ENCODE peak calls at places on chromosomes 7 and 10, in eight cellular contexts. T, Q, E, V, H, L, Y and K are unnamed samples.

GRCh38 chr7:17939670-17940301 is 508 bp downstream of the SNX13 start:
- DNase-seq in T (peak; percentile 50), Q (peak; percentile 29), E (peak; percentile 64), V (peak; percentile 22), H (peak; percentile 51), L (peak; percentile 16), Y (peak; percentile 55), K (peak; percentile 49)

GRCh38 chr10:21372651-21373410 is 152.7 kb downstream of the SKIDA1 start:
- DNase-seq in T (peak; percentile 23), Q (peak; percentile 50), E (peak; percentile 12), V (no peak), H (peak; percentile 68), L (peak; percentile 16), Y (peak; percentile 39), K (peak; percentile 88)

GRCh38 chr10:7039859-7040258 is 371.0 kb downstream of the SFMBT2 start:
- DNase-seq in T (no peak), Q (no peak), E (no peak), V (no peak), H (no peak), L (no peak), Y (no peak), K (no peak)

GRCh38 chr7:92179393-92179924 is 517 bp upstream of the LRRD1 start:
- DNase-seq in T (no peak), Q (no peak), E (peak; percentile 63), V (no peak), H (no peak), L (peak; percentile 12), Y (no peak), K (no peak)

GRCh38 chr10:104117839-104118323 is 4.1 kb upstream of the SFR1 start:
- DNase-seq in T (no peak), Q (no peak), E (no peak), V (no peak), H (no peak), L (no peak), Y (no peak), K (no peak)

GRCh38 chr7:91266067-91266930 is 2.1 kb downstream of the FZD1 start:
- DNase-seq in T (no peak), Q (no peak), E (peak; percentile 50), V (no peak), H (no peak), L (no peak), Y (peak; percentile 45), K (peak; percentile 86)

GRCh38 chr7:55515569-55516279 is 56.6 kb downstream of the VOPP1 start:
- DNase-seq in T (peak; percentile 33), Q (no peak), E (peak; percentile 91), V (no peak), H (no peak), L (no peak), Y (no peak), K (no peak)

GRCh38 chr7:129975309-129975708 is 22.5 kb upstream of the UBE2H start:
- DNase-seq in T (no peak), Q (no peak), E (no peak), V (no peak), H (no peak), L (no peak), Y (no peak), K (no peak)

GRCh38 chr10:124697837-124698559 is 46.2 kb downstream of the FAM53B start:
- DNase-seq in T (peak; percentile 43), Q (no peak), E (no peak), V (peak; percentile 41), H (peak; percentile 43), L (no peak), Y (no peak), K (no peak)

GRCh38 chr7:76315372-76315771 is 12.9 kb downstream of the HSPB1 start:
- DNase-seq in T (no peak), Q (no peak), E (no peak), V (no peak), H (no peak), L (no peak), Y (no peak), K (no peak)

GRCh38 chr7:141053626-141054025 is 20.2 kb upstream of the TMEM178B start:
- DNase-seq in T (peak; percentile 63), Q (no peak), E (no peak), V (peak; percentile 37), H (peak; percentile 59), L (no peak), Y (no peak), K (no peak)

GRCh38 chr10:28365840-28366239 is 63.0 kb upstream of the MPP7 start:
- DNase-seq in T (no peak), Q (no peak), E (no peak), V (no peak), H (no peak), L (peak; percentile 54), Y (no peak), K (no peak)

GRCh38 chr10:14409247-14409646 is 78.5 kb upstream of the FRMD4A start:
- DNase-seq in T (peak; percentile 72), Q (no peak), E (no peak), V (peak; percentile 24), H (no peak), L (no peak), Y (no peak), K (no peak)